ENCODE peak calls at places on chromosomes 11 and 22, in seven cellular contexts. One of them, this sample, is unnamed.

GRCh38 chr22:37167981-37168647 is 18.4 kb upstream of the IL2RB start:
- DNase-seq in AG09309: no peak
- DNase-seq in AG09319: no peak
- DNase-seq in endothelial cell: no peak
- DNase-seq in GM12865: peak; percentile 57
- DNase-seq in BE2C: no peak
- DNase-seq in cardiac fibroblast: no peak
- DNase-seq in this sample: no peak

GRCh38 chr11:46290598-46291309 is 13.3 kb downstream of the CREB3L1 start:
- DNase-seq in AG09319: peak; percentile 98
- DNase-seq in cardiac fibroblast: peak; percentile 98
- DNase-seq in GM12865: no peak
- DNase-seq in endothelial cell: peak; percentile 34
- DNase-seq in BE2C: peak; percentile 67
- DNase-seq in AG09309: peak; percentile 94
- DNase-seq in this sample: no peak

GRCh38 chr11:62852523-62853188 is 13.3 kb upstream of the WDR74 start:
- DNase-seq in BE2C: no peak
- DNase-seq in cardiac fibroblast: no peak
- DNase-seq in AG09319: no peak
- DNase-seq in endothelial cell: no peak
- DNase-seq in AG09309: no peak
- DNase-seq in GM12865: no peak
- DNase-seq in this sample: no peak

GRCh38 chr22:40065981-40066380 is 71.2 kb downstream of the FAM83F start:
- DNase-seq in AG09319: no peak
- DNase-seq in GM12865: no peak
- DNase-seq in endothelial cell: no peak
- DNase-seq in cardiac fibroblast: no peak
- DNase-seq in AG09309: no peak
- DNase-seq in BE2C: no peak
- DNase-seq in this sample: no peak

GRCh38 chr22:27627444-27627833 is 174.1 kb downstream of the MN1 start:
- DNase-seq in endothelial cell: no peak
- DNase-seq in BE2C: no peak
- DNase-seq in cardiac fibroblast: no peak
- DNase-seq in AG09309: no peak
- DNase-seq in AG09319: no peak
- DNase-seq in GM12865: no peak
- DNase-seq in this sample: no peak

GRCh38 chr11:86484795-86485166 is 110.1 kb downstream of the CCDC81 start:
- DNase-seq in AG09309: no peak
- DNase-seq in endothelial cell: no peak
- DNase-seq in GM12865: no peak
- DNase-seq in cardiac fibroblast: no peak
- DNase-seq in BE2C: no peak
- DNase-seq in AG09319: no peak
- DNase-seq in this sample: no peak

GRCh38 chr11:19276859-19277808 is 36.4 kb upstream of the E2F8 start:
- DNase-seq in BE2C: no peak
- DNase-seq in endothelial cell: no peak
- DNase-seq in GM12865: no peak
- DNase-seq in AG09309: no peak
- DNase-seq in AG09319: no peak
- DNase-seq in cardiac fibroblast: peak; percentile 51
- DNase-seq in this sample: no peak

GRCh38 chr11:124793466-124794278 is 6.5 kb downstream of the MSANTD2 start:
- DNase-seq in AG09309: no peak
- DNase-seq in endothelial cell: peak; percentile 35
- DNase-seq in BE2C: peak; percentile 22
- DNase-seq in cardiac fibroblast: peak; percentile 75
- DNase-seq in GM12865: peak; percentile 76
- DNase-seq in AG09319: no peak
- DNase-seq in this sample: no peak

GRCh38 chr11:2839395-2839941 is 46.1 kb downstream of the CDKN1C start:
- DNase-seq in cardiac fibroblast: no peak
- DNase-seq in endothelial cell: no peak
- DNase-seq in BE2C: peak; percentile 44
- DNase-seq in AG09309: no peak
- DNase-seq in GM12865: no peak
- DNase-seq in AG09319: no peak
- DNase-seq in this sample: no peak

GRCh38 chr11:31045335-31045734 is 324.2 kb downstream of the DCDC1 start:
- DNase-seq in endothelial cell: no peak
- DNase-seq in AG09319: no peak
- DNase-seq in BE2C: no peak
- DNase-seq in AG09309: no peak
- DNase-seq in cardiac fibroblast: peak; percentile 37
- DNase-seq in GM12865: peak; percentile 9
- DNase-seq in this sample: no peak

GRCh38 chr11:63814383-63814736 is 1.1 kb downstream of the SPINDOC start:
- DNase-seq in endothelial cell: no peak
- DNase-seq in cardiac fibroblast: peak; percentile 13
- DNase-seq in AG09309: no peak
- DNase-seq in GM12865: peak; percentile 48
- DNase-seq in BE2C: no peak
- DNase-seq in AG09319: no peak
- DNase-seq in this sample: no peak

GRCh38 chr11:131095501-131096185 is 179.4 kb upstream of the SNX19 start:
- DNase-seq in cardiac fibroblast: no peak
- DNase-seq in GM12865: no peak
- DNase-seq in AG09319: no peak
- DNase-seq in endothelial cell: no peak
- DNase-seq in AG09309: no peak
- DNase-seq in BE2C: no peak
- DNase-seq in this sample: no peak

GRCh38 chr22:17767236-17768065 is 6.8 kb downstream of the BID start:
- DNase-seq in GM12865: peak; percentile 88
- DNase-seq in endothelial cell: no peak
- DNase-seq in AG09309: no peak
- DNase-seq in cardiac fibroblast: no peak
- DNase-seq in AG09319: no peak
- DNase-seq in BE2C: no peak
- DNase-seq in this sample: no peak

GRCh38 chr11:134976540-134976939 is 564.5 kb upstream of the B3GAT1 start:
- DNase-seq in GM12865: no peak
- DNase-seq in endothelial cell: no peak
- DNase-seq in cardiac fibroblast: no peak
- DNase-seq in AG09319: no peak
- DNase-seq in BE2C: no peak
- DNase-seq in AG09309: no peak
- DNase-seq in this sample: no peak

GRCh38 chr22:30453731-30454510 is 17.9 kb downstream of the SEC14L3 start:
- DNase-seq in AG09309: no peak
- DNase-seq in cardiac fibroblast: peak; percentile 13
- DNase-seq in endothelial cell: peak; percentile 30
- DNase-seq in GM12865: peak; percentile 14
- DNase-seq in AG09319: no peak
- DNase-seq in BE2C: peak; percentile 28
- DNase-seq in this sample: no peak

GRCh38 chr11:71301858-71302533 is 49.6 kb upstream of the SHANK2 start:
- DNase-seq in GM12865: no peak
- DNase-seq in BE2C: no peak
- DNase-seq in cardiac fibroblast: no peak
- DNase-seq in endothelial cell: no peak
- DNase-seq in AG09319: no peak
- DNase-seq in AG09309: no peak
- DNase-seq in this sample: no peak

GRCh38 chr11:119641991-119642745 is 86.8 kb downstream of the NECTIN1 start:
- DNase-seq in GM12865: peak; percentile 35
- DNase-seq in AG09309: no peak
- DNase-seq in BE2C: no peak
- DNase-seq in AG09319: no peak
- DNase-seq in endothelial cell: no peak
- DNase-seq in cardiac fibroblast: peak; percentile 23
- DNase-seq in this sample: no peak

GRCh38 chr11:131491503-131491902 is 121.1 kb downstream of the NTM start:
- DNase-seq in cardiac fibroblast: peak; percentile 1
- DNase-seq in endothelial cell: no peak
- DNase-seq in BE2C: no peak
- DNase-seq in GM12865: no peak
- DNase-seq in AG09309: peak; percentile 10
- DNase-seq in AG09319: no peak
- DNase-seq in this sample: no peak

GRCh38 chr22:37100589-37101127 is 8.9 kb downstream of the TMPRSS6 start:
- DNase-seq in AG09309: no peak
- DNase-seq in BE2C: no peak
- DNase-seq in cardiac fibroblast: no peak
- DNase-seq in GM12865: peak; percentile 30
- DNase-seq in AG09319: no peak
- DNase-seq in endothelial cell: no peak
- DNase-seq in this sample: no peak

GRCh38 chr11:46387919-46388618 is 3.5 kb downstream of the CHRM4 start:
- DNase-seq in AG09309: no peak
- DNase-seq in cardiac fibroblast: no peak
- DNase-seq in GM12865: no peak
- DNase-seq in BE2C: no peak
- DNase-seq in AG09319: no peak
- DNase-seq in endothelial cell: no peak
- DNase-seq in this sample: no peak

GRCh38 chr11:47460571-47461235 is 11.8 kb upstream of the RAPSN start:
- DNase-seq in BE2C: no peak
- DNase-seq in cardiac fibroblast: peak; percentile 54
- DNase-seq in AG09319: no peak
- DNase-seq in endothelial cell: no peak
- DNase-seq in AG09309: no peak
- DNase-seq in GM12865: no peak
- DNase-seq in this sample: no peak

GRCh38 chr11:70510106-70510505 is 111.8 kb downstream of the CTTN start:
- DNase-seq in GM12865: no peak
- DNase-seq in AG09319: no peak
- DNase-seq in cardiac fibroblast: no peak
- DNase-seq in endothelial cell: no peak
- DNase-seq in AG09309: no peak
- DNase-seq in BE2C: peak; percentile 8
- DNase-seq in this sample: no peak

GRCh38 chr11:74326665-74327064 is 15.2 kb upstream of the P4HA3 start:
- DNase-seq in BE2C: no peak
- DNase-seq in AG09319: no peak
- DNase-seq in endothelial cell: no peak
- DNase-seq in GM12865: no peak
- DNase-seq in cardiac fibroblast: no peak
- DNase-seq in AG09309: no peak
- DNase-seq in this sample: no peak

GRCh38 chr11:94895451-94895850 is 77.9 kb downstream of the CWC15 start:
- DNase-seq in endothelial cell: no peak
- DNase-seq in cardiac fibroblast: peak; percentile 85
- DNase-seq in GM12865: no peak
- DNase-seq in AG09309: no peak
- DNase-seq in BE2C: no peak
- DNase-seq in AG09319: no peak
- DNase-seq in this sample: no peak

GRCh38 chr11:13668957-13669521 is 571 bp downstream of the FAR1 start:
- DNase-seq in cardiac fibroblast: peak; percentile 40
- DNase-seq in GM12865: peak; percentile 80
- DNase-seq in AG09319: no peak
- DNase-seq in AG09309: no peak
- DNase-seq in BE2C: peak; percentile 21
- DNase-seq in endothelial cell: peak; percentile 49
- DNase-seq in this sample: no peak

GRCh38 chr22:50281957-50282356 is 11.8 kb upstream of the MAPK11 start:
- DNase-seq in cardiac fibroblast: no peak
- DNase-seq in AG09319: no peak
- DNase-seq in BE2C: no peak
- DNase-seq in GM12865: no peak
- DNase-seq in endothelial cell: no peak
- DNase-seq in AG09309: no peak
- DNase-seq in this sample: no peak

GRCh38 chr11:43708776-43709175 is 28.2 kb downstream of the HSD17B12 start:
- DNase-seq in AG09319: no peak
- DNase-seq in AG09309: no peak
- DNase-seq in BE2C: no peak
- DNase-seq in GM12865: no peak
- DNase-seq in endothelial cell: no peak
- DNase-seq in cardiac fibroblast: peak; percentile 18
- DNase-seq in this sample: no peak
- TF ChIP-seq CTCF in AG09319: no peak
- TF ChIP-seq CTCF in AG09309: no peak
- TF ChIP-seq CTCF in BE2C: peak; percentile 51
- TF ChIP-seq CTCF in GM12865: no peak
- TF ChIP-seq CTCF in endothelial cell: no peak
- TF ChIP-seq CTCF in cardiac fibroblast: no peak
- TF ChIP-seq CTCF in this sample: peak; percentile 19

DNA sequence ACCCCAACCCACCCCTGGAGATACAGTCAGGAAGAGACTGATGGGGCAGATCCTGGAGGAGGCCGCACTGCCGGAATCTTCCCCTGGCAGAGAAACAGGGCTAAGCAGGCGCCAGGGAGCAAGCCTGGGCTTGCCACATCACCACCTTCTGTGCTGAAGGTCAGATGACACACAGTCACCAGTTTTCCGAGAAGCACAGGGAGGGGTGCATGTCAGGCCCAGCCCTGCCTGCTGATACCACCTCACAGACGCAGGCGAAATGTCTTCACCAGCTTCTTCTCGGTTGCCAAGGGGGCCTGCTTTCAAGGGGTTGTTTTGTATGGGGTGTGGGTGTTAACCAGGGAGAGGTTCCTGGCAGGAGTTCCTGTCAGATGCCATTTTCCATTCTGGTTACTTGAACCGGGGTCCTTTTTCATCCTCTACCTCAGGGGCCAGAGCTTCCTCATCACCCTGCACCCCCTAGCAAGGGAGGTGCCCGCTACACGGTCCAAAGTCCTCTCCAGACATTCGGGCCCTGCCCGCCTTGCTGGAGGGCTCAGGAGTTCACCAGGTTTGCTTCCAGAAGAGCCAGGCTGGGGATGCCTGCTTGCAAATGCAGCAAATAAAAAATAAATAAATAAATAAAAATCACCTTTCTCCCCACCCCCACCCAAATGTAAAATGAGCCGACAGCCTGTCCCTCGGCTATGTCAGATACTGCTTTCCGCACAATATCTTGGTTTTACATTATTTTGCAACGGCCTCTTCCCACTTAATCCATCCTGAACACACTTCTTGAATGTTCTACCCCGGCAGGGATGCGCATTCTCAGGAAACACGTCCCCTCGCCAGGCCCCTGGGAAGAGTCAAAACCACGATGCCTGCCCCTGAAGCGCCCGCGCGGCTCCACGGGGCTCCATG is 1.1 kb upstream of the NEAT1 start:
- DNase-seq in GM12865: peak; percentile 93
- DNase-seq in BE2C: peak; percentile 73
- DNase-seq in AG09309: peak; percentile 100
- DNase-seq in cardiac fibroblast: peak; percentile 99
- DNase-seq in endothelial cell: no peak
- DNase-seq in AG09319: peak; percentile 99
- DNase-seq in this sample: no peak
- TF ChIP-seq CTCF in GM12865: no peak
- TF ChIP-seq CTCF in BE2C: no peak
- TF ChIP-seq CTCF in AG09309: no peak
- TF ChIP-seq CTCF in cardiac fibroblast: no peak
- TF ChIP-seq CTCF in endothelial cell: no peak
- TF ChIP-seq CTCF in AG09319: no peak
- TF ChIP-seq CTCF in this sample: no peak

GRCh38 chr22:24133187-24133965 is 47.9 kb upstream of the SUSD2 start:
- DNase-seq in endothelial cell: no peak
- DNase-seq in GM12865: no peak
- DNase-seq in BE2C: no peak
- DNase-seq in cardiac fibroblast: peak; percentile 15
- DNase-seq in AG09319: no peak
- DNase-seq in AG09309: no peak
- DNase-seq in this sample: no peak
- TF ChIP-seq CTCF in endothelial cell: no peak
- TF ChIP-seq CTCF in GM12865: peak; percentile 24
- TF ChIP-seq CTCF in BE2C: peak; percentile 34
- TF ChIP-seq CTCF in cardiac fibroblast: peak; percentile 36
- TF ChIP-seq CTCF in AG09319: peak; percentile 27
- TF ChIP-seq CTCF in AG09309: peak; percentile 26
- TF ChIP-seq CTCF in this sample: no peak

GRCh38 chr22:41508770-41509170 is 35.5 kb downstream of the POLR3H start:
- DNase-seq in cardiac fibroblast: no peak
- DNase-seq in endothelial cell: no peak
- DNase-seq in GM12865: no peak
- DNase-seq in AG09319: no peak
- DNase-seq in AG09309: no peak
- DNase-seq in BE2C: peak; percentile 32
- DNase-seq in this sample: no peak
- TF ChIP-seq CTCF in cardiac fibroblast: peak; percentile 5
- TF ChIP-seq CTCF in endothelial cell: no peak
- TF ChIP-seq CTCF in GM12865: no peak
- TF ChIP-seq CTCF in AG09319: no peak
- TF ChIP-seq CTCF in AG09309: no peak
- TF ChIP-seq CTCF in BE2C: peak; percentile 12
- TF ChIP-seq CTCF in this sample: no peak